ENCODE peak calls at places on chromosomes 2 and 18, in seven cellular contexts. One of them, this sample, is unnamed.
A peak's percentile ranks its signal among the peaks of the same experiment; 100 is the strongest.

GRCh38 chr2:150485871-150486538 is 1.5 kb downstream of the RND3 start:
- DNase-seq in HCT116: peak; percentile 73
- DNase-seq in suprapubic skin: peak; percentile 87
- DNase-seq in Peyer's patch: peak; percentile 87
- DNase-seq in right lobe of liver: peak; percentile 71
- DNase-seq in adrenal gland: peak; percentile 85
- DNase-seq in transverse colon: peak; percentile 80
- DNase-seq in this sample: no peak

GRCh38 chr18:35467624-35468016 is 30.1 kb downstream of the INO80C start:
- DNase-seq in Peyer's patch: no peak
- DNase-seq in adrenal gland: no peak
- DNase-seq in transverse colon: no peak
- DNase-seq in right lobe of liver: no peak
- DNase-seq in HCT116: no peak
- DNase-seq in suprapubic skin: no peak
- DNase-seq in this sample: no peak

GRCh38 chr2:11354363-11355154 is 10.1 kb upstream of the ROCK2 start:
- DNase-seq in suprapubic skin: no peak
- DNase-seq in adrenal gland: no peak
- DNase-seq in Peyer's patch: no peak
- DNase-seq in transverse colon: no peak
- DNase-seq in HCT116: no peak
- DNase-seq in right lobe of liver: no peak
- DNase-seq in this sample: no peak

GRCh38 chr2:134232868-134233732 is 20.8 kb upstream of the MGAT5 start:
- DNase-seq in HCT116: no peak
- DNase-seq in right lobe of liver: no peak
- DNase-seq in Peyer's patch: no peak
- DNase-seq in adrenal gland: no peak
- DNase-seq in transverse colon: no peak
- DNase-seq in suprapubic skin: no peak
- DNase-seq in this sample: no peak

GRCh38 chr18:70450658-70451253 is 161.9 kb downstream of the SOCS6 start:
- DNase-seq in right lobe of liver: no peak
- DNase-seq in HCT116: peak; percentile 23
- DNase-seq in transverse colon: no peak
- DNase-seq in Peyer's patch: no peak
- DNase-seq in adrenal gland: no peak
- DNase-seq in suprapubic skin: no peak
- DNase-seq in this sample: no peak

GRCh38 chr2:161991991-161992390 is 82.0 kb downstream of the DPP4 start:
- DNase-seq in transverse colon: no peak
- DNase-seq in Peyer's patch: no peak
- DNase-seq in HCT116: no peak
- DNase-seq in adrenal gland: no peak
- DNase-seq in suprapubic skin: no peak
- DNase-seq in right lobe of liver: no peak
- DNase-seq in this sample: no peak

GRCh38 chr2:209472386-209472832 is 48.6 kb downstream of the MAP2 start:
- DNase-seq in adrenal gland: no peak
- DNase-seq in HCT116: no peak
- DNase-seq in Peyer's patch: no peak
- DNase-seq in transverse colon: no peak
- DNase-seq in suprapubic skin: no peak
- DNase-seq in right lobe of liver: no peak
- DNase-seq in this sample: no peak

GRCh38 chr2:96092896-96093295 is 23.5 kb downstream of the ADRA2B start:
- DNase-seq in right lobe of liver: no peak
- DNase-seq in adrenal gland: no peak
- DNase-seq in transverse colon: peak; percentile 6
- DNase-seq in suprapubic skin: no peak
- DNase-seq in HCT116: no peak
- DNase-seq in Peyer's patch: peak; percentile 32
- DNase-seq in this sample: no peak

GRCh38 chr2:102159295-102159694 is 16.7 kb downstream of the IL1R1 start:
- DNase-seq in transverse colon: no peak
- DNase-seq in right lobe of liver: no peak
- DNase-seq in Peyer's patch: no peak
- DNase-seq in HCT116: no peak
- DNase-seq in suprapubic skin: no peak
- DNase-seq in adrenal gland: no peak
- DNase-seq in this sample: no peak

GRCh38 chr2:134670955-134671354 is 47.8 kb downstream of the TMEM163 start:
- DNase-seq in suprapubic skin: no peak
- DNase-seq in transverse colon: no peak
- DNase-seq in HCT116: no peak
- DNase-seq in adrenal gland: peak; percentile 32
- DNase-seq in Peyer's patch: no peak
- DNase-seq in right lobe of liver: no peak
- DNase-seq in this sample: no peak

GRCh38 chr18:46261799-46262198 is 157.6 kb downstream of the HAUS1 start:
- DNase-seq in HCT116: no peak
- DNase-seq in transverse colon: no peak
- DNase-seq in Peyer's patch: no peak
- DNase-seq in right lobe of liver: no peak
- DNase-seq in suprapubic skin: no peak
- DNase-seq in adrenal gland: no peak
- DNase-seq in this sample: no peak

GRCh38 chr18:48949051-48949605 is 1.6 kb downstream of the SMAD7 start:
- DNase-seq in suprapubic skin: no peak
- DNase-seq in right lobe of liver: peak; percentile 66
- DNase-seq in adrenal gland: no peak
- DNase-seq in Peyer's patch: peak; percentile 82
- DNase-seq in transverse colon: peak; percentile 82
- DNase-seq in HCT116: no peak
- DNase-seq in this sample: no peak

GRCh38 chr2:241286348-241287090 is 29.0 kb downstream of the HDLBP start:
- DNase-seq in Peyer's patch: no peak
- DNase-seq in adrenal gland: no peak
- DNase-seq in transverse colon: no peak
- DNase-seq in HCT116: no peak
- DNase-seq in suprapubic skin: no peak
- DNase-seq in right lobe of liver: no peak
- DNase-seq in this sample: no peak

GRCh38 chr2:65044097-65044735 is 12.0 kb upstream of the CEP68 start:
- DNase-seq in suprapubic skin: peak; percentile 29
- DNase-seq in transverse colon: no peak
- DNase-seq in right lobe of liver: no peak
- DNase-seq in Peyer's patch: no peak
- DNase-seq in adrenal gland: no peak
- DNase-seq in HCT116: no peak
- DNase-seq in this sample: no peak

GRCh38 chr2:205115516-205115915 is 566.8 kb upstream of the NRP2 start:
- DNase-seq in HCT116: no peak
- DNase-seq in right lobe of liver: no peak
- DNase-seq in adrenal gland: no peak
- DNase-seq in Peyer's patch: no peak
- DNase-seq in transverse colon: no peak
- DNase-seq in suprapubic skin: no peak
- DNase-seq in this sample: no peak

DNA sequence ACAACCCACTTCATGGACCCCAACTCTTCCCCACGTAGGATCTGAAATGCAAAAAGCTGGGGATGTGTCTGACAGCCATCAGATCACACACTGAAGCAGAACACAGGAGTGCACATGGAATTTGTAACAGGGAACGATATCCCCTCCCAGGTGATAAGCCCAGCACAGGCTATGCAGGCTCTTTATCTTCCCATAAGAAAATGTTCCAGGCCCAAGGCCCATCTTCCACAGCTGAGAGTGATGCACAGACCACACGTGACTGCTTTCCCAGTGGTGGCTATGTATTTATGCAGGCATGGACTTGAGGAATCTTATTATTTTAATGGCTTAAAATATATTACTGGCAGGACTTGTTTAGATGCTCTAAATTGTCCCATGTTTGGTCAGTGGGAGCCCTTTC is 70.4 kb upstream of the AFF3 start:
- DNase-seq in right lobe of liver: no peak
- DNase-seq in HCT116: no peak
- DNase-seq in Peyer's patch: no peak
- DNase-seq in adrenal gland: no peak
- DNase-seq in suprapubic skin: no peak
- DNase-seq in transverse colon: no peak
- DNase-seq in this sample: no peak
- TF ChIP-seq POLR2A in right lobe of liver: no peak
- TF ChIP-seq POLR2A in HCT116: no peak
- TF ChIP-seq POLR2A in Peyer's patch: no peak
- TF ChIP-seq POLR2A in adrenal gland: no peak
- TF ChIP-seq POLR2A in suprapubic skin: no peak
- TF ChIP-seq POLR2A in transverse colon: no peak
- TF ChIP-seq POLR2A in this sample: no peak

GRCh38 chr18:9919564-9920232 is 5.9 kb downstream of the VAPA start:
- DNase-seq in HCT116: no peak
- DNase-seq in suprapubic skin: no peak
- DNase-seq in transverse colon: no peak
- DNase-seq in Peyer's patch: no peak
- DNase-seq in adrenal gland: no peak
- DNase-seq in right lobe of liver: no peak
- DNase-seq in this sample: no peak
- TF ChIP-seq POLR2A in HCT116: no peak
- TF ChIP-seq POLR2A in suprapubic skin: no peak
- TF ChIP-seq POLR2A in transverse colon: no peak
- TF ChIP-seq POLR2A in Peyer's patch: no peak
- TF ChIP-seq POLR2A in adrenal gland: no peak
- TF ChIP-seq POLR2A in right lobe of liver: no peak
- TF ChIP-seq POLR2A in this sample: no peak

GRCh38 chr18:77067315-77068061 is 65.1 kb downstream of the MBP start:
- DNase-seq in transverse colon: peak; percentile 63
- DNase-seq in suprapubic skin: peak; percentile 77
- DNase-seq in Peyer's patch: peak; percentile 64
- DNase-seq in adrenal gland: peak; percentile 43
- DNase-seq in HCT116: peak; percentile 75
- DNase-seq in right lobe of liver: no peak
- DNase-seq in this sample: no peak
- TF ChIP-seq POLR2A in transverse colon: no peak
- TF ChIP-seq POLR2A in suprapubic skin: peak; percentile 35
- TF ChIP-seq POLR2A in Peyer's patch: no peak
- TF ChIP-seq POLR2A in adrenal gland: no peak
- TF ChIP-seq POLR2A in HCT116: no peak
- TF ChIP-seq POLR2A in right lobe of liver: no peak
- TF ChIP-seq POLR2A in this sample: no peak

GRCh38 chr2:28392297-28393114 is at the start of gene FOSL2:
- DNase-seq in HCT116: peak; percentile 99
- DNase-seq in adrenal gland: peak; percentile 97
- DNase-seq in right lobe of liver: peak; percentile 98
- DNase-seq in transverse colon: peak; percentile 97
- DNase-seq in Peyer's patch: peak; percentile 96
- DNase-seq in suprapubic skin: peak; percentile 97
- DNase-seq in this sample: peak; percentile 91

GRCh38 chr2:28394997-28395333 is 2.3 kb downstream of the FOSL2 start:
- DNase-seq in right lobe of liver: no peak
- DNase-seq in adrenal gland: no peak
- DNase-seq in transverse colon: no peak
- DNase-seq in suprapubic skin: no peak
- DNase-seq in HCT116: no peak
- DNase-seq in Peyer's patch: no peak
- DNase-seq in this sample: no peak

GRCh38 chr2:28395334-28396061 is 2.8 kb downstream of the FOSL2 start:
- DNase-seq in right lobe of liver: peak; percentile 71
- DNase-seq in adrenal gland: peak; percentile 65
- DNase-seq in HCT116: no peak
- DNase-seq in suprapubic skin: peak; percentile 90
- DNase-seq in transverse colon: peak; percentile 68
- DNase-seq in Peyer's patch: peak; percentile 72
- DNase-seq in this sample: no peak

GRCh38 chr2:28393115-28393836 is 618 bp downstream of the FOSL2 start:
- DNase-seq in suprapubic skin: no peak
- DNase-seq in HCT116: no peak
- DNase-seq in transverse colon: peak; percentile 60
- DNase-seq in Peyer's patch: peak; percentile 78
- DNase-seq in adrenal gland: peak; percentile 77
- DNase-seq in right lobe of liver: peak; percentile 80
- DNase-seq in this sample: no peak

DNA sequence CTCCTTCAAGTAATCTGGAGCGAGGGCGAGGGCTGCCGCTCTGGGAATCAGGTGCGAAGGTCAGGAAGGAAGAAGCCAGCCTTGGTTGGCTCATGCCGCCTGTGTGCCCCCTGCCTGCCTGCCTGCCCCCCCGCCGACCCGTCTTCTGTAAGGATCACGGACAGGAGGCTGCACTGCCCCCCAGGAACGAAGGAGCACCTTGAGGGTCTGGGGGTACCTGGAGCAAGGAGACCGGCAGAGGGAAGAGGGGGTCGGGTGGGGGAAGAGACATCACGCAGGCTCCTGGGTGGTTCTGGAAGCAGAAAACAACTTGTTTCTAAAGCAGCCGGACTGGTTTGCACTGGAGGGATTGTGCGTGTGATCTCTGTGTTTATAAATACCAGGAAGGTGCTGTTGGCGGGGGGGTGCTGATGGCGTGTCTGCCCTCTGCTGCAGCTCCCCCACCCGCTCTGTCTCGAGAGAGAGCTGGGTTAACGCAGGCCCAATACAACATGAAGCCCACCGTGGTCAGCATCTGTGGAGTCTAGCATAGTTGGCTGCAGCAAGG is 1.7 kb downstream of the FOSL2 start:
- DNase-seq in adrenal gland: no peak
- DNase-seq in Peyer's patch: peak; percentile 73
- DNase-seq in HCT116: no peak
- DNase-seq in right lobe of liver: peak; percentile 62
- DNase-seq in transverse colon: peak; percentile 69
- DNase-seq in suprapubic skin: no peak
- DNase-seq in this sample: no peak
- TF ChIP-seq POLR2A in adrenal gland: peak; percentile 39
- TF ChIP-seq POLR2A in Peyer's patch: peak; percentile 42
- TF ChIP-seq POLR2A in HCT116: no peak
- TF ChIP-seq POLR2A in right lobe of liver: peak; percentile 16
- TF ChIP-seq POLR2A in transverse colon: peak; percentile 75
- TF ChIP-seq POLR2A in suprapubic skin: peak; percentile 18
- TF ChIP-seq POLR2A in this sample: no peak

DNA sequence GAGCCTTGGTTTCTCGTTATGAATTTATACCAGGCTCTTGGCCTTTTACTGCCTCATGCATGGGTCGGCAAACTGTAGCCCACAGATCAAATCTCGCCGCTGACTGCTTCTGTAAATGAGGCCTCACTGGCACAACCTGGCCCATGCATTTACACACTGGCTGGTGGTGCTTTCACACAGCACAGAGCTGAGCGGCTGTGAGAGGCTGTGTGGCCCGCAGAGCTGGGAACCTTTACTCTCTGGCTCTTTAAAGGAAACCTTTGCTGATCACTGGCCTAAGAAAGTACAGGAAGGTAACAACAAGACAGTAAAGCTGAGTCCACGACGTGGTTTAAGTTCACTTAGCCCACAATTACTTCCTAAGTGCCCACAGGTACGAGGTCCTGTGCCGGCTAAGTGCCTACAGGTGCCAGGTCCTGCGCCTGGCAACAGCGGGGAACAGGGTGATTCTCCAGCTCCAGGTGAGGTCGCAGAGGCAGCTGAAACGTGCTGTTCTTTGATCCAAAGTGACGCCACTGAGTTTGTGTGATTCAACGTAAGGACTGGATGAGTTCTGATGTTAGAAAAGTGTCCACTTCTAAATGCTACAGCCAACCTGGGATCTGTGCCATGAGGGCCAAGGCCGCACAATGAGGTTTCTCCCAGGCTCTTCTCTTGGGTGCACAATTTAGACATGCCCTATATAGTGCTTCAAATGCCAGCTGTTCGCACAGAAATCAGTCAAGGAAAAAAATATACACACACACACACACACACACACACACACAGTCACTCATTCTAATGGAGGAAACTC is 57.7 kb downstream of the NDUFA10 start:
- DNase-seq in adrenal gland: peak; percentile 59
- DNase-seq in transverse colon: no peak
- DNase-seq in Peyer's patch: no peak
- DNase-seq in right lobe of liver: no peak
- DNase-seq in suprapubic skin: no peak
- DNase-seq in HCT116: no peak
- DNase-seq in this sample: no peak
- TF ChIP-seq POLR2A in adrenal gland: no peak
- TF ChIP-seq POLR2A in transverse colon: no peak
- TF ChIP-seq POLR2A in Peyer's patch: no peak
- TF ChIP-seq POLR2A in right lobe of liver: no peak
- TF ChIP-seq POLR2A in suprapubic skin: no peak
- TF ChIP-seq POLR2A in HCT116: no peak
- TF ChIP-seq POLR2A in this sample: no peak